ENCODE peak calls at places on chromosomes 12 and 14, in nine cellular contexts. P is neural progenitor cell, H is GM23338, T is HCT116, U is PC-3, I is GM23248, R is MM.1S, C is SK-N-SH, W is hepatocyte. S is an unnamed sample.

GRCh38 chr12:113136128-113136989 is 798 bp upstream of the RASAL1 start:
- DNase-seq in H (peak; percentile 55), T (peak; percentile 22), R (no peak), C (peak; percentile 50), P (no peak), I (no peak), W (no peak), U (no peak), S (peak; percentile 67)

GRCh38 chr12:81381951-81382350 is 304.1 kb downstream of the ACSS3 start:
- DNase-seq in T (no peak), P (no peak), H (no peak), I (no peak), W (no peak), R (no peak), U (no peak), C (no peak), S (no peak)

GRCh38 chr14:20986811-20987210 is 3.0 kb upstream of the METTL17 start:
- DNase-seq in C (no peak), T (peak; percentile 48), I (peak; percentile 96), R (no peak), U (peak; percentile 95), W (peak; percentile 72), P (no peak), H (no peak), S (no peak)

GRCh38 chr14:56181666-56182065 is 63.5 kb downstream of the PELI2 start:
- DNase-seq in H (no peak), U (peak; percentile 64), C (no peak), W (no peak), T (no peak), R (no peak), P (no peak), I (no peak), S (no peak)

GRCh38 chr14:24390696-24391468 is 7.9 kb upstream of the NYNRIN start:
- DNase-seq in H (no peak), T (no peak), P (no peak), I (no peak), W (no peak), U (no peak), C (no peak), R (no peak), S (peak; percentile 24)

GRCh38 chr12:124140889-124141550 is 153.9 kb upstream of the RFLNA start:
- DNase-seq in W (no peak), P (peak; percentile 66), I (no peak), T (no peak), H (peak; percentile 91), C (no peak), U (no peak), R (no peak), S (no peak)

GRCh38 chr12:73159952-73160351 is 887.8 kb downstream of the TRHDE start:
- DNase-seq in P (no peak), R (peak; percentile 37), W (no peak), C (no peak), H (no peak), I (no peak), T (no peak), U (peak; percentile 36), S (no peak)

GRCh38 chr12:94372379-94372930 is 87.2 kb downstream of the CEP83 start:
- DNase-seq in W (no peak), C (no peak), H (no peak), T (no peak), U (no peak), P (no peak), R (peak; percentile 57), I (no peak), S (no peak)

GRCh38 chr14:70886421-70887206 is 20.6 kb upstream of the PCNX1 start:
- DNase-seq in P (no peak), W (no peak), T (no peak), I (no peak), H (no peak), C (no peak), R (peak; percentile 75), U (no peak), S (peak; percentile 33)

GRCh38 chr14:102076793-102077759 is 9.8 kb downstream of the HSP90AA1 start:
- DNase-seq in H (no peak), R (no peak), P (no peak), C (no peak), U (peak; percentile 31), T (no peak), W (no peak), I (no peak), S (no peak)

GRCh38 chr12:110741795-110742717 is 635 bp downstream of the PPP1CC start:
- DNase-seq in R (peak; percentile 9), I (peak; percentile 70), H (peak; percentile 40), P (peak; percentile 79), C (peak; percentile 22), W (peak; percentile 64), T (no peak), U (peak; percentile 28), S (peak; percentile 57)

GRCh38 chr14:72892879-72893635 is 844 bp downstream of the DPF3 start:
- DNase-seq in W (peak; percentile 26), C (peak; percentile 73), I (peak; percentile 67), H (peak; percentile 66), T (no peak), P (peak; percentile 63), U (peak; percentile 38), R (peak; percentile 15), S (peak; percentile 10)

GRCh38 chr14:70808023-70808401 is 1.3 kb downstream of the MAP3K9 start:
- DNase-seq in W (peak; percentile 57), U (peak; percentile 66), C (peak; percentile 54), R (peak; percentile 58), T (peak; percentile 59), I (no peak), P (peak; percentile 79), H (peak; percentile 85), S (peak; percentile 41)

DNA sequence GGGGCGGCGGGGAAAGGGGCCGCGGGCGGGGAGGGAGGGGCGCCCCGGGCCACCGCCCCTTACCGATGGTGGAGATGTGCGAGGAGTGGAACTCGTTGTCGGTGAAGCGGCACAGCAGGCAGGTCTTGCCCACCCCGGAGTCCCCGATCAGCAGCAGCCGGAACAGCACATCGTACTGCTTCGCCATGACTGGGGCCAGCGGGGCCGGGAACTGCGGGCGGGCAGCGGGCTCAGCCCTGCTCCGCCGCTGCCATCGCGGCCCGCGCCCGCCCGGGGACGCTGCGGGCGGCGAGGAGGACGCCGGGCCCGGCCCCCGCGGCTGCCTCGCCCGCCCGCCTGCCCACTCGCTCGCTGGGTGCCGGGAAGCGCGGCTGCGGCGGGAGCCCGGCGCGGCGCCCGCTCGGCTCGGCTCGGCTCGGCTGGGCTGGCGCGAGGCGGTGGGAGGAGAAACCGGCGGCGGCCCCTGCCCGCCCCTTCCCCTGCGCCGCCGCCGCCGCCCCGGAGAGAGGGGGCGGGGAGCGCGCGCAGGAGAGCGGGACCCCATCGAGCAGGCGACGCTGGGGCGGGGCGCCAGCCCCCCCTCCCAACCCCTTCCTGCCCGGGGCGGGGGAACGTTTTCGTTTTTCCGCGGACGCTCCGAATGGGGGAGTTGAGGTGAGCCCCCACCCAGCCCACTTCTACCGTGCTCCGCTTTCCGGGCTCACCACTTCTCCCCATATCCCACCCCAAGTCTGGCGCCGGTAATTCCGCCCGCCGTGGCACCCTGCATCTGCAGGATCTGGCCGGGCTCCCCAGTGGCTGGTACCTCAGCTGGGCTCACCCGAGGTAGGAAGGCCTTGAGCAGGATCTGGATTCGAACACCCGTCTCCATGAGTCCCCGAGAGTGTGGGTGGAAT is at the start of gene RAB15:
- DNase-seq in C (peak; percentile 90), U (peak; percentile 35), R (no peak), T (no peak), H (peak; percentile 57), W (peak; percentile 72), P (peak; percentile 72), I (peak; percentile 76), S (peak; percentile 14)
- TF ChIP-seq EZH2phosphoT487 in C (no peak), U (no peak), R (no peak), T (no peak), H (no peak), W (no peak), P (no peak), I (no peak), S (no peak)

DNA sequence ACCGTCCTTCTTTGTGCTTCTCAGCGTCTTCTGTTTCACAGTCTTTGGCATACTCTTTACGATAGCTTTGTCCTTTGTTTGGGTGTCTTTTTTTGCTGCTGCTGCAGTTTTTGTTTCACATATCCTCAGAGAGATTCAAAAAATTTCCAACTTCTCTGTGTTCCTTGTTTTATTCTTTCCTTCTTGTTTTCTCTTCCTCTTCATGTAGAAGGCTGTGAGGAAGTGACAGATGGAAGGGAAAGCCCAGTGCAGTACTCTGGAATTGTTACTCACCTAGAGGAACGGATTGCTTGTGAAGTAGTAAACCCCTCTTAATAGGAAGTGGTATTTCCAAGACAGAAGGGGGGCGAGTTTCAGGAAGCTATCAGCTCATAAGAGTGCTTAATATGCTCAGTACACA is 1.7 kb downstream of the CREBL2 start:
- DNase-seq in W (no peak), U (peak; percentile 27), T (no peak), H (no peak), I (peak; percentile 16), P (no peak), C (no peak), R (no peak), S (no peak)
- TF ChIP-seq EZH2phosphoT487 in W (no peak), U (no peak), T (no peak), H (no peak), I (no peak), P (no peak), C (no peak), R (no peak), S (no peak)

GRCh38 chr14:30035361-30035760 is 107.7 kb upstream of the PRKD1 start:
- DNase-seq in R (no peak), P (no peak), W (no peak), I (no peak), H (no peak), U (no peak), C (no peak), T (no peak), S (no peak)

GRCh38 chr14:30034049-30034635 is 106.5 kb upstream of the PRKD1 start:
- DNase-seq in R (no peak), U (no peak), C (no peak), T (no peak), H (peak; percentile 63), I (peak; percentile 42), P (peak; percentile 30), W (no peak), S (no peak)
- TF ChIP-seq EZH2phosphoT487 in R (no peak), U (no peak), C (no peak), T (no peak), H (no peak), I (no peak), P (no peak), W (no peak), S (no peak)

GRCh38 chr12:8947737-8948136 is 1.7 kb downstream of the M6PR start:
- DNase-seq in H (no peak), P (no peak), C (no peak), U (no peak), T (no peak), R (no peak), W (no peak), I (peak; percentile 4), S (peak; percentile 22)

GRCh38 chr12:8948711-8949524 is 527 bp downstream of the M6PR start:
- DNase-seq in W (peak; percentile 44), H (peak; percentile 33), P (peak; percentile 75), T (no peak), I (peak; percentile 84), C (peak; percentile 23), R (peak; percentile 27), U (peak; percentile 2), S (peak; percentile 48)

GRCh38 chr12:8941691-8942478 is 7.6 kb downstream of the M6PR start:
- DNase-seq in I (no peak), T (no peak), C (no peak), U (no peak), H (peak; percentile 24), P (no peak), R (no peak), W (no peak), S (no peak)

GRCh38 chr12:8946733-8947132 is 2.7 kb downstream of the M6PR start:
- DNase-seq in U (no peak), C (no peak), W (no peak), T (no peak), H (no peak), I (no peak), P (no peak), R (no peak), S (no peak)

GRCh38 chr12:8943565-8944186 is 5.8 kb downstream of the M6PR start:
- DNase-seq in R (no peak), W (no peak), U (no peak), T (no peak), H (peak; percentile 30), C (no peak), P (no peak), I (no peak), S (no peak)
- TF ChIP-seq EZH2phosphoT487 in R (no peak), W (no peak), U (no peak), T (no peak), H (no peak), C (no peak), P (no peak), I (no peak), S (no peak)

S was measured in OCI-LY7.